ENCODE peak calls at places on chromosomes 3 and 15, in four cellular contexts. One of them, this sample, is unnamed.

GRCh38 chr15:93610944-93611343 is 521.9 kb upstream of the RGMA start:
- DNase-seq in heart right ventricle: no peak
- DNase-seq in activated CD8-positive, alpha-beta T cell treated with anti-CD3 and anti-CD28 coated beads for 36 hours: no peak
- DNase-seq in H9: no peak
- DNase-seq in this sample: no peak

GRCh38 chr15:40754883-40755815 is at the start of gene RMDN3:
- DNase-seq in heart right ventricle: peak; percentile 94
- DNase-seq in activated CD8-positive, alpha-beta T cell treated with anti-CD3 and anti-CD28 coated beads for 36 hours: peak; percentile 95
- DNase-seq in H9: peak; percentile 94
- DNase-seq in this sample: peak; percentile 98

GRCh38 chr3:152349397-152349796 is 80.7 kb downstream of the MBNL1 start:
- DNase-seq in heart right ventricle: no peak
- DNase-seq in activated CD8-positive, alpha-beta T cell treated with anti-CD3 and anti-CD28 coated beads for 36 hours: no peak
- DNase-seq in H9: no peak
- DNase-seq in this sample: no peak

GRCh38 chr3:65829228-65829627 is 209.5 kb downstream of the MAGI1 start:
- DNase-seq in heart right ventricle: no peak
- DNase-seq in activated CD8-positive, alpha-beta T cell treated with anti-CD3 and anti-CD28 coated beads for 36 hours: no peak
- DNase-seq in H9: no peak
- DNase-seq in this sample: no peak

GRCh38 chr3:158470944-158471638 is 99.9 kb upstream of the MLF1 start:
- DNase-seq in heart right ventricle: no peak
- DNase-seq in activated CD8-positive, alpha-beta T cell treated with anti-CD3 and anti-CD28 coated beads for 36 hours: no peak
- DNase-seq in H9: no peak
- DNase-seq in this sample: no peak

GRCh38 chr15:78372880-78373279 is 32.7 kb downstream of the CRABP1 start:
- DNase-seq in heart right ventricle: no peak
- DNase-seq in activated CD8-positive, alpha-beta T cell treated with anti-CD3 and anti-CD28 coated beads for 36 hours: no peak
- DNase-seq in H9: peak; percentile 55
- DNase-seq in this sample: no peak

GRCh38 chr3:7292362-7292761 is 431.4 kb downstream of the GRM7 start:
- DNase-seq in heart right ventricle: no peak
- DNase-seq in activated CD8-positive, alpha-beta T cell treated with anti-CD3 and anti-CD28 coated beads for 36 hours: no peak
- DNase-seq in H9: no peak
- DNase-seq in this sample: no peak

GRCh38 chr3:143975549-143976152 is 4.0 kb downstream of the DIPK2A start:
- DNase-seq in heart right ventricle: no peak
- DNase-seq in activated CD8-positive, alpha-beta T cell treated with anti-CD3 and anti-CD28 coated beads for 36 hours: no peak
- DNase-seq in H9: no peak
- DNase-seq in this sample: no peak

GRCh38 chr15:44738340-44738984 is 2.1 kb downstream of the TRIM69 start:
- DNase-seq in heart right ventricle: no peak
- DNase-seq in activated CD8-positive, alpha-beta T cell treated with anti-CD3 and anti-CD28 coated beads for 36 hours: no peak
- DNase-seq in H9: no peak
- DNase-seq in this sample: peak; percentile 58

GRCh38 chr3:122903171-122903570 is 108.3 kb downstream of the SLC49A4 start:
- DNase-seq in heart right ventricle: no peak
- DNase-seq in activated CD8-positive, alpha-beta T cell treated with anti-CD3 and anti-CD28 coated beads for 36 hours: no peak
- DNase-seq in H9: peak; percentile 64
- DNase-seq in this sample: no peak

GRCh38 chr3:45145681-45146614 is at the start of gene CDCP1:
- DNase-seq in heart right ventricle: no peak
- DNase-seq in activated CD8-positive, alpha-beta T cell treated with anti-CD3 and anti-CD28 coated beads for 36 hours: no peak
- DNase-seq in H9: peak; percentile 77
- DNase-seq in this sample: peak; percentile 45

GRCh38 chr3:37590328-37591079 is 271.2 kb upstream of the CTDSPL start:
- DNase-seq in heart right ventricle: peak; percentile 59
- DNase-seq in activated CD8-positive, alpha-beta T cell treated with anti-CD3 and anti-CD28 coated beads for 36 hours: no peak
- DNase-seq in H9: no peak
- DNase-seq in this sample: no peak

GRCh38 chr3:134366221-134366927 is 7.9 kb downstream of the AMOTL2 start:
- DNase-seq in heart right ventricle: no peak
- DNase-seq in activated CD8-positive, alpha-beta T cell treated with anti-CD3 and anti-CD28 coated beads for 36 hours: no peak
- DNase-seq in H9: peak; percentile 23
- DNase-seq in this sample: no peak

GRCh38 chr15:85498471-85498870 is 118.1 kb downstream of the AKAP13 start:
- DNase-seq in heart right ventricle: no peak
- DNase-seq in activated CD8-positive, alpha-beta T cell treated with anti-CD3 and anti-CD28 coated beads for 36 hours: no peak
- DNase-seq in H9: no peak
- DNase-seq in this sample: no peak

GRCh38 chr15:48617619-48618018 is 27.9 kb downstream of the FBN1 start:
- DNase-seq in heart right ventricle: no peak
- DNase-seq in activated CD8-positive, alpha-beta T cell treated with anti-CD3 and anti-CD28 coated beads for 36 hours: no peak
- DNase-seq in H9: no peak
- DNase-seq in this sample: no peak

GRCh38 chr3:35666893-35667292 is 27.6 kb downstream of the ARPP21 start:
- DNase-seq in heart right ventricle: no peak
- DNase-seq in activated CD8-positive, alpha-beta T cell treated with anti-CD3 and anti-CD28 coated beads for 36 hours: no peak
- DNase-seq in H9: no peak
- DNase-seq in this sample: no peak

GRCh38 chr15:40064231-40064894 is 25.4 kb upstream of the SRP14 start:
- DNase-seq in heart right ventricle: no peak
- DNase-seq in activated CD8-positive, alpha-beta T cell treated with anti-CD3 and anti-CD28 coated beads for 36 hours: peak; percentile 21
- DNase-seq in H9: no peak
- DNase-seq in this sample: peak; percentile 68

DNA sequence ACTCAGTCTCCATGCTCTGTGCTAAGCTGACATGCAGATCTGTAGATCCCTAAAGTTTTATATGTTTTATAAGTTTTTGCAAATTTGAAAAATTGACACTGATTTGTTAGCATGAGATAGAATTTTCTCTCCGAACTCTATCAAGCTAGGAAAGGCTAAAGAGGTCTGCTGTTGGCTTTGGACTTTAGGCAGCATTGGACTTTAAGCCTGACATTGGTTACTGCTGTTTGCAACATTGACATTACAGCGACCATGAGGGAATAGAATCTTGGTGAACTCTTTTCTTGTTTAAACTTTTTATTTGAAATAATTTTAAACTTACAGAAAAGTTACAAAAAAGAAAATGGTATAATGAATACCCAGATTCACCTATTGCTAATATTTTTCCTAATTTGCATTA is 60.6 kb downstream of the KBTBD12 start:
- DNase-seq in heart right ventricle: no peak
- DNase-seq in activated CD8-positive, alpha-beta T cell treated with anti-CD3 and anti-CD28 coated beads for 36 hours: no peak
- DNase-seq in H9: no peak
- DNase-seq in this sample: no peak
- TF ChIP-seq CTCF in heart right ventricle: no peak
- TF ChIP-seq CTCF in activated CD8-positive, alpha-beta T cell treated with anti-CD3 and anti-CD28 coated beads for 36 hours: no peak
- TF ChIP-seq CTCF in H9: no peak
- TF ChIP-seq CTCF in this sample: no peak

DNA sequence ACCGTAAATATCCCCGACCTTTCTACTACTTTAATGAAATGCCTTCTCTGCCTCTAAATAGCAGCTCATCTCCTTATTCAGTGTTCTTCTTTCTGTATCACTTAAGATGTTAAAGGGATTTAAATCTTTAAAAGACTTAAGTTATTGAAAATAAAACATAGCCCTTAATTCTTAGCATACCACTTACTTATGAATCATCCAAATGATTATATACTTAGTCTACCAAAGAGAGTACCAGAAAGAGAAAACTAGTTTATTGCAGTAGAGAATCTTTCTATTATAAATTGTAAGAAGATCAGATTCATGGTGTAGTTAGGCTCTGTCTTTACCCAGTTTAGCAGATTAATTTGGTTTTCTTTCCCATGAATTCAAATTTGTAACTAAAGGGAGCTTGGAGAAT is 802.0 kb downstream of the TBL1XR1 start:
- DNase-seq in heart right ventricle: no peak
- DNase-seq in activated CD8-positive, alpha-beta T cell treated with anti-CD3 and anti-CD28 coated beads for 36 hours: no peak
- DNase-seq in H9: no peak
- DNase-seq in this sample: no peak
- TF ChIP-seq CTCF in heart right ventricle: no peak
- TF ChIP-seq CTCF in activated CD8-positive, alpha-beta T cell treated with anti-CD3 and anti-CD28 coated beads for 36 hours: no peak
- TF ChIP-seq CTCF in H9: no peak
- TF ChIP-seq CTCF in this sample: no peak

DNA sequence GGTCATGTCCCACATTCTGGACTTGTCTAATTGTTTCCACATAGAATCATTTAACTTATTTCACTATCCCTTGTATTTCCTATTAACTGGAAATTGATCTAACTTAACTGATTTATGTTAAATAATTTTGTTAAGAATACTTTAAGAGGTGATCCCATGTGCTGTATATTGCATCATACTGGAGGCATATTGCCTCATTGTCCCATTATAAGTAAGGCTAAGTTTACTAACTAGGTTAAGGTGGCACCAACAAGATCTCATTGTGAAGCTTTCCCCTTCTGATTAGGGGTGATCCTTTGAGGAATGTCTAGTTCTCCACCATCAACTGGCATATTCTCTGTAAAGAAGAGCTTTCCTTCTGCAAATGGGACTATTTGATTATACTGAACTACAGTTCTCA is 24.4 kb downstream of the MAP1A start:
- DNase-seq in heart right ventricle: no peak
- DNase-seq in activated CD8-positive, alpha-beta T cell treated with anti-CD3 and anti-CD28 coated beads for 36 hours: no peak
- DNase-seq in H9: no peak
- DNase-seq in this sample: no peak
- TF ChIP-seq CTCF in heart right ventricle: no peak
- TF ChIP-seq CTCF in activated CD8-positive, alpha-beta T cell treated with anti-CD3 and anti-CD28 coated beads for 36 hours: no peak
- TF ChIP-seq CTCF in H9: no peak
- TF ChIP-seq CTCF in this sample: no peak

GRCh38 chr3:171155122-171155700 is 128.7 kb upstream of the SLC2A2 start:
- DNase-seq in heart right ventricle: no peak
- DNase-seq in activated CD8-positive, alpha-beta T cell treated with anti-CD3 and anti-CD28 coated beads for 36 hours: no peak
- DNase-seq in H9: no peak
- DNase-seq in this sample: no peak

GRCh38 chr3:171157980-171158379 is 131.5 kb upstream of the SLC2A2 start:
- DNase-seq in heart right ventricle: no peak
- DNase-seq in activated CD8-positive, alpha-beta T cell treated with anti-CD3 and anti-CD28 coated beads for 36 hours: no peak
- DNase-seq in H9: no peak
- DNase-seq in this sample: no peak

GRCh38 chr3:171159024-171159821 is 132.7 kb upstream of the SLC2A2 start:
- DNase-seq in heart right ventricle: no peak
- DNase-seq in activated CD8-positive, alpha-beta T cell treated with anti-CD3 and anti-CD28 coated beads for 36 hours: no peak
- DNase-seq in H9: no peak
- DNase-seq in this sample: no peak

GRCh38 chr3:171156455-171157005 is 130.0 kb upstream of the SLC2A2 start:
- DNase-seq in heart right ventricle: no peak
- DNase-seq in activated CD8-positive, alpha-beta T cell treated with anti-CD3 and anti-CD28 coated beads for 36 hours: no peak
- DNase-seq in H9: no peak
- DNase-seq in this sample: no peak

DNA sequence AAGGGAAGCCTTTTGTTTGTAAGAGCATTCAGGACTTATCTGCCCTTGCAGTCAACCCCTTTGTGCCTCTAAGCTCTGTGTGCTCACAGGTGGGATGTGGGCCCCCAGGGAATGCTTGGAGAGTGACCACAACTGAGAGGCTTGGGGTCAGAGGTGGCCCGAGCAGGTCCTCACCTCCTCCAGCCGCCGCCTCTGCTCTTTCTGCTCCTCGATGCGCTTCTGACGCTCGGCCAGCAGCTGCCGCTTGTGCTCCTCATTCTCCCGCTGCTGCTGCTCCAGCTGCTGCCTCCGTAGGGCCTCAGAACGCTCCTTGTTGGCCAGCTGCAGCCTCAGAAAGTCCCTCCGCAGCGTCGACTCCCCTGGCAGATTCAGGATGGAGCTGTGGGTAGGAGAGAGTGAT is 130.8 kb upstream of the SLC2A2 start:
- DNase-seq in heart right ventricle: peak; percentile 30
- DNase-seq in activated CD8-positive, alpha-beta T cell treated with anti-CD3 and anti-CD28 coated beads for 36 hours: no peak
- DNase-seq in H9: peak; percentile 51
- DNase-seq in this sample: no peak
- TF ChIP-seq CTCF in heart right ventricle: peak; percentile 13
- TF ChIP-seq CTCF in activated CD8-positive, alpha-beta T cell treated with anti-CD3 and anti-CD28 coated beads for 36 hours: no peak
- TF ChIP-seq CTCF in H9: peak; percentile 17
- TF ChIP-seq CTCF in this sample: no peak